ENCODE peak calls at places on chromosomes 5 and 9, in six cellular contexts. S, N, E, B, L and I are unnamed samples.

GRCh38 chr9:92414566-92414965 is 9.7 kb downstream of the OMD start:
- DNase-seq in L (no peak), E (no peak), N (no peak), B (no peak), S (no peak), I (no peak)

GRCh38 chr9:133523096-133523495 is 1.7 kb downstream of the MYMK start:
- DNase-seq in S (no peak), E (no peak), B (no peak), N (no peak), L (no peak), I (no peak)

GRCh38 chr5:55777332-55777731 is 39.5 kb downstream of the DDX4 start:
- DNase-seq in B (no peak), E (no peak), L (no peak), S (no peak), N (no peak), I (no peak)

GRCh38 chr9:90870646-90871326 is 69.2 kb downstream of the SYK start:
- DNase-seq in L (peak), E (peak), N (no peak), B (peak), S (peak), I (peak)

GRCh38 chr5:111742595-111742994 is 14.4 kb downstream of the NREP start:
- DNase-seq in B (no peak), E (no peak), L (no peak), N (no peak), S (no peak), I (no peak)

GRCh38 chr5:174690256-174690655 is 34.1 kb upstream of the MSX2 start:
- DNase-seq in E (peak), S (no peak), B (no peak), N (no peak), L (no peak), I (no peak)

GRCh38 chr9:106916491-106917235 is 53.7 kb downstream of the ZNF462 start:
- DNase-seq in B (no peak), L (no peak), S (peak), E (peak), N (peak), I (no peak)

GRCh38 chr5:65913519-65913918 is 12.9 kb upstream of the ERBIN start:
- DNase-seq in N (no peak), B (no peak), E (no peak), L (no peak), S (no peak), I (no peak)

GRCh38 chr9:83336696-83337095 is 201.5 kb downstream of the FRMD3 start:
- DNase-seq in S (no peak), L (no peak), B (no peak), N (no peak), E (peak), I (no peak)

GRCh38 chr9:21097817-21098216 is 20.1 kb upstream of the IFNB1 start:
- DNase-seq in N (no peak), L (no peak), E (no peak), B (no peak), S (no peak), I (no peak)

GRCh38 chr5:95857185-95857945 is 34.8 kb upstream of the GLRX start:
- DNase-seq in E (no peak), L (no peak), S (no peak), N (peak), B (no peak), I (no peak)

GRCh38 chr5:136212252-136212721 is 19.3 kb upstream of the SMIM32 start:
- DNase-seq in L (peak), N (peak), B (peak), E (peak), S (peak), I (peak)

DNA sequence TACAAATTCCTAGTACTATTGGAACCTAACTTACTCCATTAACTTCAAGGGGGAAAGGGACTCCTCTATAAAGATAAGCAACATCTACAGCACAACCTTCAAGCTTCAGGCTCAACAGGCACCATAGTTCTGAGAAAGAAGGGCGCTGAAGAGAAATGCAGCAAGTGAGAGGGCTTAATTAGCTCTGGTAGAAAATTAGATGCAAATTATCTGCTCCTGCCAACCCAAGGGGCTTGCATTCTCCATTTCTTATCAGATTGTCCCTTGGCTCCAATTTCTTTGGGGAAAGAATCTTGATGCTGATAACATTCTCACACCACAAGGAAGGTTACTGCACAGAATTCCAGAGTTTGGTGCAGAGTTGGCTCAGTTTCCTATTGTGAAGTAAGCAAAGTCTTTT is 214.6 kb downstream of the GABRG2 start:
- DNase-seq in E (no peak), L (no peak), N (no peak), B (no peak), S (no peak), I (no peak)
- TF ChIP-seq CTCF in E (no peak), L (no peak), N (no peak), B (no peak), S (no peak), I (no peak)

GRCh38 chr9:7489018-7489417 is 310.6 kb downstream of the DMAC1 start:
- DNase-seq in S (no peak), E (no peak), N (no peak), B (no peak), L (no peak), I (no peak)

GRCh38 chr9:7490317-7491108 is 309.1 kb downstream of the DMAC1 start:
- DNase-seq in B (no peak), S (no peak), L (no peak), E (no peak), N (no peak), I (no peak)

DNA sequence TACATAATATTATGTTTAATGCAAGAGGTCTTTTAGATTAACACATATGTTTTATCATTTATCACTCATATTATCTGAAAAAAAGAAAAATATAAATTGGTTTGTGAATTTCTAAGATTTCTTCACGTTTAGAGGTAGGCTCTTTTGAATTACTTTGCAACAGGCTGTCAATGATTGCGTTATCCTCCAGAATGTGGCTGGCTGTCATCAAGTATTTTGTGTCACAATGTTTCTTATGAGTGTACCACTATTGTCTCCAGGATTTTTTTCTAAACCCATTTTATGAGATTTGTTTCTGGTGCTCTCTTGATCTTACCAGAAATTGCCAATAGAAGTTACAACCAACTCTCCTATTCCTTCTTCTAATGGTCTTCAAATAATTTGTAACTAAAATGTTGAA is 307.9 kb downstream of the DMAC1 start:
- DNase-seq in L (no peak), E (no peak), N (no peak), S (no peak), B (no peak), I (no peak)
- TF ChIP-seq CTCF in L (no peak), E (no peak), N (no peak), S (no peak), B (no peak), I (no peak)

DNA sequence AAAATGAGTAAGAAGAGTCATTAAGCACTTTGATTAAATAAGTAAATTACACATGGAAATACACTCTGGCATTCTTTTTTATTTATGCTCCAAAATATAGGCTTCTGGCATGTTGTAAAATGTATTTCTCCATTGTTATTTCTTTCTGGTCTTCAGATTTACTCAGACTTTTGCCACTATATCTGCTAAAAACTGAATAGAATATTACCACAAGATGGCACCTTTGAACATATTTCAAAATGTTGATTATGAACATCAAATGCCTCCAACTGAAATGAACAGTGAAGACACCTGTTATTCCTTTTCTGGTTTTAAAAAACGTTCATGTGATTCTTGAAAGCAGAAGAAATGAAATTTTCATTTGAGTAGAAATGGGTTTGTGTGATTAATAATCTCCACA is 23.6 kb downstream of the TYRP1 start:
- DNase-seq in S (no peak), B (no peak), L (no peak), E (no peak), N (no peak), I (no peak)
- TF ChIP-seq CTCF in S (peak), B (no peak), L (peak), E (no peak), N (no peak), I (no peak)

GRCh38 chr5:114789773-114790402 is 379.8 kb downstream of the TRIM36 start:
- DNase-seq in E (no peak), B (peak), S (peak), N (no peak), L (no peak), I (peak)
- TF ChIP-seq CTCF in E (peak), B (peak), S (peak), N (no peak), L (peak), I (peak)

GRCh38 chr5:103256178-103256577 is 2.4 kb upstream of the MACIR start:
- DNase-seq in S (no peak), N (no peak), L (no peak), B (no peak), E (no peak), I (no peak)
- TF ChIP-seq CTCF in S (no peak), N (no peak), L (no peak), B (peak), E (no peak), I (peak)

GRCh38 chr9:11319477-11320060 is 706.8 kb upstream of the PTPRD start:
- DNase-seq in N (no peak), B (no peak), E (no peak), L (no peak), S (no peak), I (no peak)
- TF ChIP-seq CTCF in N (no peak), B (peak), E (no peak), L (no peak), S (no peak), I (peak)

DNA sequence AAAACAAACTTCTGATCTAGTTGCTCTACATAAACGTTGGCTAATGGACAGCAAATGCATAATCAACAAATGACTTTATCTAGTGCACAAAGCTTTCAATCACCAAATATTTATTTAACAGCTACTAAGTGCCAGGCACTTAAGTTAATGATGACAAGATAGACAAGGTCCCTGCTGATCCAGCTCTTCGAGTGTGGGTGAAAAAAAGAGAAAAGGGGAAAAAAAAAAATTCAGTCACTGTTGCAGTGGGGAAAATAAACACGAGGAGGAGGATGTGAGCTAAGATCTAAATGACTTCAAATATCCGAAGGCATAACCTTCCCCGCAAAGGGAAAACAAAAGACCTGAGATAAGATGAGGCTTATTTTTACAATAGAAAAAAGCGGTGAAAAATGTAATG is 9.6 kb downstream of the PSIP1 start:
- DNase-seq in L (no peak), B (no peak), E (no peak), S (no peak), N (no peak), I (no peak)
- TF ChIP-seq CTCF in L (no peak), B (no peak), E (no peak), S (no peak), N (no peak), I (no peak)

GRCh38 chr9:10855847-10856246 is 243.0 kb upstream of the PTPRD start:
- DNase-seq in S (no peak), L (no peak), E (no peak), N (no peak), B (no peak), I (no peak)
- TF ChIP-seq CTCF in S (no peak), L (no peak), E (no peak), N (no peak), B (peak), I (no peak)

DNA sequence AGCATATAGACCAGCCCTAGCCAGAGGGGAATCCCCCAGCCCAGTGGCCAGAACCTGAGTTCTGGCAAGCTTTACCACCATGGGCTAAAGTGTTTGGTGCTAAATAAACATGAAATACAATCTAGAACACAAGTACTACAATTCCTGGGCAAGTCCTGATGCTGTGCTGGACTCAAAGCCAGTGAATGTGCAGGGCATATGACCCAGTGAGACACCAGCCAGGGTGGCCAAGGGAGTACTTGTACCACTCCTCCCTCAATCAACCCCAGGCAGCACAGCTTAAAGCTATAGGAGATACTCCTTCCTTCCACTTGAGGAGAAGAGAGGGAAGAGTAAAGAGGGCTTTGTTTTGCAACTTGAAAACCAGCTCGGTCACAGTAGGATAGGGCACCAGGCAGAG is 63.6 kb downstream of the SSBP2 start:
- DNase-seq in E (no peak), S (no peak), B (no peak), N (no peak), L (no peak), I (no peak)
- TF ChIP-seq CTCF in E (no peak), S (no peak), B (no peak), N (no peak), L (no peak), I (no peak)